ENCODE peak calls at places on chromosomes 13 and 19, in five cellular contexts. P is AG10803, W is OCI-LY7, I is lower leg skin, R is H1. L is an unnamed sample.

GRCh38 chr19:6125571-6125989 is 9.9 kb upstream of the ACSBG2 start:
- DNase-seq in R (peak; percentile 47), I (peak; percentile 53), P (peak; percentile 84), W (peak; percentile 85), L (peak; percentile 86)

GRCh38 chr13:110683203-110683883 is 22.6 kb downstream of the CARS2 start:
- DNase-seq in P (peak; percentile 32), W (no peak), R (no peak), I (no peak), L (no peak)

GRCh38 chr19:4987692-4988370 is 18.9 kb downstream of the KDM4B start:
- DNase-seq in P (no peak), R (no peak), W (no peak), I (no peak), L (no peak)

GRCh38 chr13:23268441-23268840 is 87.7 kb downstream of the SGCG start:
- DNase-seq in W (no peak), P (no peak), I (no peak), R (no peak), L (peak; percentile 64)

GRCh38 chr13:44759723-44760360 is 183.7 kb upstream of the TSC22D1 start:
- DNase-seq in R (no peak), I (no peak), W (no peak), P (no peak), L (no peak)

GRCh38 chr13:113483504-113484287 is 6.8 kb downstream of the DCUN1D2 start:
- DNase-seq in P (no peak), W (no peak), I (no peak), R (no peak), L (no peak)

GRCh38 chr19:45659096-45659729 is 8.8 kb upstream of the GIPR start:
- DNase-seq in I (no peak), W (no peak), R (no peak), P (no peak), L (no peak)

GRCh38 chr19:14337510-14337909 is 43.7 kb upstream of the ADGRE5 start:
- DNase-seq in I (no peak), R (no peak), W (peak; percentile 66), P (no peak), L (peak; percentile 63)

GRCh38 chr13:65585346-65585745 is 1644.8 kb downstream of the PCDH9 start:
- DNase-seq in W (no peak), I (no peak), R (no peak), P (no peak), L (no peak)

GRCh38 chr13:22107549-22107948 is 436.7 kb downstream of the FGF9 start:
- DNase-seq in R (no peak), W (no peak), I (no peak), P (no peak), L (no peak)

GRCh38 chr13:69657676-69658075 is 449.9 kb upstream of the ATXN8OS start:
- DNase-seq in R (no peak), I (no peak), W (no peak), P (no peak), L (no peak)

GRCh38 chr19:32580353-32580900 is 563 bp upstream of the PDCD5 start:
- DNase-seq in P (no peak), W (peak; percentile 4), I (no peak), R (no peak), L (no peak)

GRCh38 chr13:42740753-42741152 is 40.6 kb upstream of the FAM216B start:
- DNase-seq in R (no peak), I (peak; percentile 23), W (no peak), P (no peak), L (no peak)

GRCh38 chr19:18280247-18281081 is 958 bp downstream of the JUND start:
- DNase-seq in W (peak; percentile 95), P (peak; percentile 73), R (no peak), I (peak; percentile 71), L (peak; percentile 93)

GRCh38 chr19:18279266-18279515 is 2.2 kb downstream of the JUND start:
- DNase-seq in R (no peak), W (no peak), P (no peak), I (no peak), L (no peak)

GRCh38 chr19:18281082-18282020 is at the start of gene JUND:
- DNase-seq in R (peak; percentile 90), I (peak; percentile 96), P (peak; percentile 98), W (peak; percentile 98), L (peak; percentile 99)

GRCh38 chr19:18279516-18280246 is 1.7 kb downstream of the JUND start:
- DNase-seq in W (peak; percentile 97), R (peak; percentile 81), P (peak; percentile 94), I (peak; percentile 94), L (peak; percentile 96)

GRCh38 chr19:18278521-18279265 is 2.7 kb downstream of the JUND start:
- DNase-seq in P (no peak), I (no peak), R (no peak), W (peak; percentile 41), L (peak; percentile 26)
- TF ChIP-seq CTCF in P (peak; percentile 29), I (no peak), R (peak; percentile 57), W (peak; percentile 78), L (peak; percentile 21)

GRCh38 chr13:112219753-112220152 is 152.8 kb downstream of the SOX1 start:
- DNase-seq in R (no peak), I (no peak), W (no peak), P (no peak), L (no peak)

GRCh38 chr13:112222971-112223370 is 153.2 kb upstream of the SPACA7 start:
- DNase-seq in W (no peak), R (no peak), I (no peak), P (no peak), L (no peak)

GRCh38 chr13:112220925-112221324 is 154.0 kb downstream of the SOX1 start:
- DNase-seq in W (no peak), R (no peak), I (no peak), P (no peak), L (no peak)

GRCh38 chr13:112218416-112218815 is 151.5 kb downstream of the SOX1 start:
- DNase-seq in P (no peak), R (no peak), I (no peak), W (no peak), L (no peak)

GRCh38 chr13:112220296-112220875 is 153.4 kb downstream of the SOX1 start:
- DNase-seq in W (no peak), I (no peak), R (no peak), P (no peak), L (no peak)
- H3K4me3 ChIP-seq in W (no peak overlapping the region), I (no peak overlapping the region), R (no peak overlapping the region), P (no peak overlapping the region), L (no peak overlapping the region)

DNA sequence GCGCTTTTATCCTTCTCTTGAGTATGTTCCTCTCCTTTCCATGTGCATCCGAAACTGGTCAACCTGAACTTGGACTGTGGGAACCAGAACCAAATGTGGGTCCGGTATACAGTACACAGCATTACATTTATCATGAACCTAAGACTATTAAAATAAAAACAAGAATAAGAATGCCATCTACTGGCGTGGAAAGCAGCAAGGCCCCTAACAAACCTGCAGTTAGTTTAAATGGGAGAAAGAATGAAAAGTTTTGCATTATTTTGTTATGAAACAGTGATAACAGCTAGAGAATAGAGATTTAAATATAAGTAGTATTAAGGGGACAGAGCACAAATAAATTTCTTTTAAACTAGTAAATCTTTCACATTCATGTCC is 159.5 kb downstream of the RBM26 start:
- DNase-seq in P (no peak), I (no peak), R (no peak), W (peak; percentile 34), L (peak; percentile 14)
- TF ChIP-seq CTCF in P (no peak), I (no peak), R (no peak), W (peak; percentile 81), L (peak; percentile 22)

GRCh38 chr19:3949997-3950859 is 17.4 kb downstream of the NMRK2 start:
- DNase-seq in P (no peak), R (no peak), I (no peak), W (no peak), L (no peak)
- H3K4me3 ChIP-seq in P (no peak overlapping the region), R (no peak overlapping the region), I (no peak overlapping the region), W (no peak overlapping the region), L (no peak overlapping the region)

GRCh38 chr19:56671613-56671994 is at the start of gene ZNF835:
- DNase-seq in R (peak; percentile 83), P (no peak), W (no peak), I (peak; percentile 73), L (peak; percentile 59)
- TF ChIP-seq CTCF in R (no peak), P (no peak), W (no peak), I (no peak), L (no peak)

GRCh38 chr13:76637651-76638111 is 248.5 kb downstream of the KCTD12 start:
- DNase-seq in P (peak; percentile 66), W (no peak), R (no peak), I (no peak), L (no peak)
- H3K4me3 ChIP-seq in P (no peak overlapping the region), W (no peak overlapping the region), R (no peak overlapping the region), I (no peak overlapping the region), L (no peak overlapping the region)